ENCODE peak calls at places on chromosomes 13 and 19, in six cellular contexts. One of them, this sample, is unnamed.

GRCh38 chr13:20411638-20412342 is 113.9 kb downstream of the CRYL1 start:
- DNase-seq in HepG2: no peak
- DNase-seq in left lung: no peak
- DNase-seq in psoas muscle: no peak
- DNase-seq in A549: no peak
- DNase-seq in heart right ventricle: no peak
- DNase-seq in this sample: no peak

GRCh38 chr13:31242935-31243334 is 43.2 kb downstream of the B3GLCT start:
- DNase-seq in A549: no peak
- DNase-seq in left lung: no peak
- DNase-seq in heart right ventricle: no peak
- DNase-seq in HepG2: no peak
- DNase-seq in psoas muscle: no peak
- DNase-seq in this sample: no peak

GRCh38 chr19:39588066-39588465 is 14.3 kb upstream of the LGALS13 start:
- DNase-seq in heart right ventricle: no peak
- DNase-seq in HepG2: no peak
- DNase-seq in psoas muscle: no peak
- DNase-seq in A549: no peak
- DNase-seq in left lung: no peak
- DNase-seq in this sample: no peak

GRCh38 chr19:12774588-12775555 is at the start of gene HOOK2:
- DNase-seq in HepG2: no peak
- DNase-seq in left lung: peak; percentile 93
- DNase-seq in psoas muscle: no peak
- DNase-seq in A549: no peak
- DNase-seq in heart right ventricle: peak; percentile 58
- DNase-seq in this sample: peak; percentile 49

GRCh38 chr13:34207334-34207733 is 389.4 kb downstream of the RFC3 start:
- DNase-seq in HepG2: no peak
- DNase-seq in A549: peak; percentile 32
- DNase-seq in psoas muscle: no peak
- DNase-seq in heart right ventricle: peak; percentile 30
- DNase-seq in left lung: no peak
- DNase-seq in this sample: no peak

GRCh38 chr13:94119360-94119936 is 360.0 kb downstream of the DCT start:
- DNase-seq in A549: no peak
- DNase-seq in heart right ventricle: no peak
- DNase-seq in left lung: peak; percentile 51
- DNase-seq in psoas muscle: no peak
- DNase-seq in HepG2: peak; percentile 90
- DNase-seq in this sample: no peak

GRCh38 chr13:32164622-32165268 is 133.2 kb downstream of the FRY start:
- DNase-seq in A549: peak; percentile 50
- DNase-seq in heart right ventricle: no peak
- DNase-seq in HepG2: peak; percentile 69
- DNase-seq in left lung: no peak
- DNase-seq in psoas muscle: no peak
- DNase-seq in this sample: no peak

GRCh38 chr19:19743176-19743575 is 10.3 kb upstream of the ZNF14 start:
- DNase-seq in HepG2: no peak
- DNase-seq in psoas muscle: no peak
- DNase-seq in A549: no peak
- DNase-seq in heart right ventricle: no peak
- DNase-seq in left lung: no peak
- DNase-seq in this sample: no peak

GRCh38 chr19:54739587-54740497 is 1.5 kb downstream of the KIR2DL3 start:
- DNase-seq in HepG2: no peak
- DNase-seq in heart right ventricle: no peak
- DNase-seq in A549: no peak
- DNase-seq in left lung: no peak
- DNase-seq in psoas muscle: no peak
- DNase-seq in this sample: no peak

DNA sequence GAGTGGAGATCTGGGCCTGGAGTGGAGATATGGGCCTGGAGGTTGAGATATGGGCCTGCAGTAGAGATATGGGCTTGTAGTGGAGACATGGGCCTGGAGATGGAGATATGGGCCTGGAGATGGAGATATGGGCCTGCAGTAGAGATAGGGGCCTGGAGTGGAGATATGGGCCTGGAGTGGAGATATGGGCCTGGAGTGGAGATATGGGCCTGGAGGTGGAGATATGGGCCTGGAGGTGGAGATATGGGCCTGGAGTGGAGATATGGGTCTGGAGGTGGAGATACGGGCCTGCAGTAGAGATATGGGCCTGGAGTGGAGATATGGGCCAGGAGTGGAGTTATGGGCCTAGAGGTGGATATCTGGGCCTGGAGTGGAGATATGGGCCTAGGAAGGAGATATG is 402 bp downstream of the KIR2DL3 start:
- DNase-seq in left lung: no peak
- DNase-seq in HepG2: no peak
- DNase-seq in psoas muscle: no peak
- DNase-seq in A549: no peak
- DNase-seq in heart right ventricle: no peak
- DNase-seq in this sample: no peak
- H3K9me3 ChIP-seq in left lung: no peaks in the 10 kb centered on the region
- H3K9me3 ChIP-seq in HepG2: no peaks in the 10 kb centered on the region
- H3K9me3 ChIP-seq in psoas muscle: no peaks in the 10 kb centered on the region
- H3K9me3 ChIP-seq in A549: no peaks in the 10 kb centered on the region
- H3K9me3 ChIP-seq in heart right ventricle: no peaks in the 10 kb centered on the region
- H3K9me3 ChIP-seq in this sample: no peaks in the 10 kb centered on the region

DNA sequence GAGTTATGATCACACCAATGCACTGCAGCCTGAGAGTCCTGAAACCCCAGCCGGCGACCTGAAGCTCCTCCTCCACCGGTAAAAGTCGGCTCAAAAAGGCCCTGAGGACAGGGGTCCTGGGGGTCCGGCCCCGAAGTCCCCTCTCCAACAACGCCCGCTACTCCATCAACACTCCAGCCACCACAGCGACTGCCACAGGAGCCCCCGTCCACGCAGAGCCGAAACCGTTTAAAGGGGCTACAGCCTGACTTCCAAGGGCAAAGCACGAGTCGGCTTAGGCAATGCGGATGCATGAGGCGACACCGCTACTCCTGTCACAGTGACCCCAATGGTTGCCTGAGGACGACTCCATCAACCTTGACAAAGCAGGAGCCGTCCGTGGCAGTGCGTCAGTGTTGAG is 22.9 kb upstream of the ZNF420 start:
- DNase-seq in heart right ventricle: no peak
- DNase-seq in HepG2: no peak
- DNase-seq in A549: no peak
- DNase-seq in left lung: no peak
- DNase-seq in psoas muscle: no peak
- DNase-seq in this sample: no peak
- H3K9me3 ChIP-seq in heart right ventricle: no peaks in the 10 kb centered on the region
- H3K9me3 ChIP-seq in HepG2: peaks cover 66% of the 10 kb centered on the region
- H3K9me3 ChIP-seq in A549: peaks cover 63% of the 10 kb centered on the region
- H3K9me3 ChIP-seq in left lung: peaks cover 95% of the 10 kb centered on the region
- H3K9me3 ChIP-seq in psoas muscle: peaks cover 16% of the 10 kb centered on the region
- H3K9me3 ChIP-seq in this sample: peaks cover 32% of the 10 kb centered on the region

DNA sequence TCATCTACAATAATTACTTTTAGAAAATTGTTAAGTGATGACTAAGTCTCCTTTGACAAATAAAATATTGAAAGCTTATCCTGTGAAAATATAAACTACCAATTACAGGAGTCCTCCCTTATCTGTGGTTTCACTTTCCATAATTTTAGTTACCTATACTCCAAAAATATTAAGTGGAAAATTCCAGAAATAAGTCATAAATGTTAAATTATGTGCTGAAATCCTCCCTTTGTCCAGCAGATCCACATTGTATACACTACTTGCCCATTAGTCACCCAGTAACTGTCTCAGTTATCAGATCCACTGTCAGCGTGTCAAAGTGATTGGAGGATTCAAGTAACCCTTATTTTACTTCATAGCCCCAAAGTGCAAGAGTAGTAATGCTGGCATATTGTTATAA is 98.1 kb downstream of the SERP2 start:
- DNase-seq in A549: peak; percentile 8
- DNase-seq in HepG2: no peak
- DNase-seq in psoas muscle: no peak
- DNase-seq in heart right ventricle: no peak
- DNase-seq in left lung: no peak
- DNase-seq in this sample: no peak
- H3K9me3 ChIP-seq in A549: no peaks in the 10 kb centered on the region
- H3K9me3 ChIP-seq in HepG2: no peaks in the 10 kb centered on the region
- H3K9me3 ChIP-seq in psoas muscle: no peaks in the 10 kb centered on the region
- H3K9me3 ChIP-seq in heart right ventricle: no peaks in the 10 kb centered on the region
- H3K9me3 ChIP-seq in left lung: no peaks in the 10 kb centered on the region
- H3K9me3 ChIP-seq in this sample: no peaks in the 10 kb centered on the region

GRCh38 chr13:75513271-75513670 is 24.4 kb downstream of the COMMD6 start:
- DNase-seq in heart right ventricle: no peak
- DNase-seq in HepG2: no peak
- DNase-seq in left lung: no peak
- DNase-seq in A549: no peak
- DNase-seq in psoas muscle: no peak
- DNase-seq in this sample: no peak

GRCh38 chr13:75512253-75512652 is 25.4 kb downstream of the COMMD6 start:
- DNase-seq in A549: no peak
- DNase-seq in HepG2: no peak
- DNase-seq in heart right ventricle: no peak
- DNase-seq in left lung: no peak
- DNase-seq in psoas muscle: no peak
- DNase-seq in this sample: no peak

GRCh38 chr13:75511226-75511625 is 26.4 kb downstream of the COMMD6 start:
- DNase-seq in HepG2: no peak
- DNase-seq in psoas muscle: no peak
- DNase-seq in A549: no peak
- DNase-seq in left lung: no peak
- DNase-seq in heart right ventricle: no peak
- DNase-seq in this sample: no peak

GRCh38 chr13:75518439-75519088 is 19.1 kb downstream of the COMMD6 start:
- DNase-seq in left lung: no peak
- DNase-seq in heart right ventricle: no peak
- DNase-seq in A549: no peak
- DNase-seq in psoas muscle: no peak
- DNase-seq in HepG2: no peak
- DNase-seq in this sample: no peak

DNA sequence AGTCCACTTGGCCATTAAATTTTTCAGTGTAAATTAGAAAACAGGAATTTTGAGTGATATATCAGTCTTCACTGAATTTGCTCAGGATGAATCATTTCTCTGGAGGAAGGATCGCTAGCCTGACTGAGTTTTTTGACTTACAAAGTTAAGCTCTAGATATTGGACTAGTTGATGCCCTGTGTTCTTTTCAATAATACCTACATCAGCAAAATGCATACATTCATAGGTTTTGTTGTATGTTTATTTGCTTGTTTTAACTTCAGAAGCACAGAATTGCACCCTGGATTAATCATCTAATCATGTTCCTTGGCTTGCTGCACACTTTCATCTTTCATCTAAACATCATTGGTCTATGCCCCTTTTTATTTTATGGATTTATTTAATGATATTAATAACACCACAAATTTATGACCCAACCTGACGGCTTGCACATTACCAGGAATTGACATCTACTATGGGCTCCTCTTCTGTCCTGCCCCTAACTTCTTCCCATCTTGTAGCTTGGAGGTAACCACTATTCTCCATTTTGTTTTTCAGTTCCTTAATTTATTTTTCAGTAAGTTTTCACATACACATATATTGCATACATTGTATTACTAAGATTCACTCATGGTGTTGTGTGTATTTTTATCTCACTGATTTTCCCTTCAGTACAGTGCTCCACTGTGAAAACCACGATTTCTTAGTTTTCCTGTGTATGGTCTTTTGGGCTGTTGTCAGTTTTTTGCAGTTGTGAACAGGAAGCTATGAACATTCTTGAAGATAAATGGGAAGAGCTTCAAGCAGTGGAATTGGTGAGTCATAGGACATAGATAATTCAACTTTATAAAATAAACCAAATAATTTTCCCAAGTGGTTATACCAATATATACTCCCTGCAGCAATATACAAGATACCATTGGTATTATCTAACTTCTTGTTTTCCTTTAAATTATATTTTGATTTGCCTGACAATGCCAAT is 23.3 kb downstream of the COMMD6 start:
- DNase-seq in A549: no peak
- DNase-seq in heart right ventricle: no peak
- DNase-seq in left lung: no peak
- DNase-seq in psoas muscle: no peak
- DNase-seq in HepG2: no peak
- DNase-seq in this sample: no peak
- H3K9me3 ChIP-seq in A549: no peaks in the 10 kb centered on the region
- H3K9me3 ChIP-seq in heart right ventricle: no peaks in the 10 kb centered on the region
- H3K9me3 ChIP-seq in left lung: no peaks in the 10 kb centered on the region
- H3K9me3 ChIP-seq in psoas muscle: no peaks in the 10 kb centered on the region
- H3K9me3 ChIP-seq in HepG2: no peaks in the 10 kb centered on the region
- H3K9me3 ChIP-seq in this sample: no peaks in the 10 kb centered on the region

GRCh38 chr13:63843766-63844699 is 2428.4 kb upstream of the PCDH20 start:
- DNase-seq in psoas muscle: no peak
- DNase-seq in heart right ventricle: no peak
- DNase-seq in A549: no peak
- DNase-seq in left lung: no peak
- DNase-seq in HepG2: no peak
- DNase-seq in this sample: no peak

GRCh38 chr13:63838366-63839110 is 2422.9 kb upstream of the PCDH20 start:
- DNase-seq in A549: no peak
- DNase-seq in psoas muscle: no peak
- DNase-seq in left lung: no peak
- DNase-seq in HepG2: no peak
- DNase-seq in heart right ventricle: no peak
- DNase-seq in this sample: no peak

GRCh38 chr13:63842102-63842501 is 2426.5 kb upstream of the PCDH20 start:
- DNase-seq in HepG2: no peak
- DNase-seq in A549: no peak
- DNase-seq in left lung: no peak
- DNase-seq in psoas muscle: no peak
- DNase-seq in heart right ventricle: no peak
- DNase-seq in this sample: no peak

DNA sequence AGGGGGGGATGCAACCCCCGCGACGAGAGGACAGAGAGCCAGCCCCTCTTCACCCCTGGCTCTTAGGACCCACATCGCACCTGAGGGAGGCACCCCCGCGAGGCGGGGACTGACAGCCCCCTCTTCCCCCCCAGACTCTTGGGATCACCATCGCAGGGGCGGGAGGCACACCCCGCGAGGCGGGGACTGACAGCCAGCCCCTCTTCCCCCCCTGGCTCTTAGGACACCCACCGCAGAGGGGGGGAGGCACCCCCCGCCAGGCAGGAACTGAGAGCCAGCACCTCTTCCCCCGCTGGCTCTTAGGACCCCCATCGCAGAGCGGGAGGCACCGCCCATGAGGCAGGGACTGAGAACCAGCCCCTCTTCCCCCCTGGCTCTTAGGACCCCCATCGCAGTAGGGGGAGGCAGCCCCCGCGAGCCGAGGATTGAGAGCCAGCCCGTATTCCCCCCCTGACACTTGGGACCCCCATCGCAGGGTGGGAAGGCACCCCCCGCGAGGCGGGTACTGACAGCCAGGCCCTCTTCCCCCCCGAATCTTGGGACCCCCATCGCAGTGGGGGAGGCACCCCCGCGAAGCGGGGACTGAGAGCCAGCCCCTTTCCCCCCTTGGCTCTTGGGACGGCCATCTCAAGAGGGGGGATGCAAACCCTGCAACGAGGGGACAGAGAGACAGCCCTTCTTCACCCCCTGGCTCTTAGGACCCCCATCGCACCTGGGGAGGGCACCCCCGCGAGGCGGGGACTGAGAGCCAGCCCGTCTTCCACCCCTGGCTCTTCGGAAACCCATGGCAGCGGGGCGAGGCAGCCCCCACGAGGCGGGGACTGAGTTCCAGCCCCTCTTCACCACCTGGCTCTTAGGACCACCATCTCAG is 2425.1 kb upstream of the PCDH20 start:
- DNase-seq in heart right ventricle: no peak
- DNase-seq in A549: no peak
- DNase-seq in HepG2: no peak
- DNase-seq in psoas muscle: no peak
- DNase-seq in left lung: no peak
- DNase-seq in this sample: no peak
- H3K9me3 ChIP-seq in heart right ventricle: no peaks in the 10 kb centered on the region
- H3K9me3 ChIP-seq in A549: no peaks in the 10 kb centered on the region
- H3K9me3 ChIP-seq in HepG2: peaks cover 10% of the 10 kb centered on the region
- H3K9me3 ChIP-seq in psoas muscle: no peaks in the 10 kb centered on the region
- H3K9me3 ChIP-seq in left lung: peaks cover 42% of the 10 kb centered on the region
- H3K9me3 ChIP-seq in this sample: no peaks in the 10 kb centered on the region